ENCODE peak calls at places on chromosomes 3 and 15, in five cellular contexts. Q is stromal cell of bone marrow, K is PC-3, L is germinal center, S is stomach. W is an unnamed sample.

GRCh38 chr3:24046214-24046613 is 101.1 kb downstream of the NR1D2 start:
- DNase-seq in K (no peak), S (no peak), L (no peak), Q (no peak), W (no peak)

GRCh38 chr3:43505351-43505750 is 116.5 kb downstream of the ANO10 start:
- DNase-seq in S (no peak), L (no peak), K (peak; percentile 7), Q (no peak), W (peak; percentile 82)

GRCh38 chr3:128425142-128425845 is 41.4 kb downstream of the DNAJB8 start:
- DNase-seq in S (no peak), L (no peak), Q (no peak), K (no peak), W (no peak)

GRCh38 chr3:54895613-54896012 is 32.2 kb downstream of the LRTM1 start:
- DNase-seq in K (no peak), Q (no peak), S (no peak), L (no peak), W (no peak)

GRCh38 chr3:105944281-105944680 is 75.5 kb upstream of the CBLB start:
- DNase-seq in K (peak; percentile 49), L (no peak), S (no peak), Q (no peak), W (peak; percentile 72)

GRCh38 chr3:155890671-155891190 is 20.3 kb downstream of the GMPS start:
- DNase-seq in L (no peak), K (peak; percentile 14), Q (peak; percentile 35), S (no peak), W (peak; percentile 61)

GRCh38 chr3:46867550-46867898 is 4.3 kb upstream of the MYL3 start:
- DNase-seq in S (peak; percentile 87), Q (peak; percentile 30), K (no peak), L (no peak), W (peak; percentile 63)

GRCh38 chr3:157174265-157174615 is 14.3 kb upstream of the CCNL1 start:
- DNase-seq in L (no peak), K (no peak), Q (no peak), S (no peak), W (peak; percentile 61)

GRCh38 chr15:81288616-81289015 is 35.3 kb downstream of the STARD5 start:
- DNase-seq in K (no peak), Q (no peak), L (no peak), S (no peak), W (no peak)

GRCh38 chr3:12809435-12809834 is 13.0 kb downstream of the CAND2 start:
- DNase-seq in K (no peak), L (no peak), Q (no peak), S (no peak), W (no peak)

GRCh38 chr3:100993309-100993708 is at the start of gene ABI3BP:
- DNase-seq in K (peak; percentile 84), Q (peak; percentile 89), L (no peak), S (peak; percentile 49), W (peak; percentile 95)

GRCh38 chr15:64701482-64701881 is 73.9 kb downstream of the RBPMS2 start:
- DNase-seq in K (no peak), S (no peak), L (no peak), Q (no peak), W (no peak)

GRCh38 chr3:65484964-65485363 is 553.8 kb downstream of the MAGI1 start:
- DNase-seq in S (no peak), L (no peak), Q (no peak), K (peak; percentile 70), W (peak; percentile 10)

GRCh38 chr3:131356006-131356405 is 25.6 kb upstream of the NUDT16 start:
- DNase-seq in Q (no peak), K (peak; percentile 49), L (no peak), S (no peak), W (peak; percentile 67)

GRCh38 chr3:61841111-61841845 is 279.9 kb downstream of the PTPRG start:
- DNase-seq in K (no peak), L (no peak), Q (peak; percentile 63), S (no peak), W (peak; percentile 20)

GRCh38 chr3:78641703-78642102 is 1126.1 kb downstream of the ROBO1 start:
- DNase-seq in K (no peak), S (no peak), L (no peak), Q (no peak), W (no peak)

GRCh38 chr15:48021336-48022086 is 99.3 kb upstream of the SLC24A5 start:
- DNase-seq in K (peak; percentile 9), S (no peak), L (no peak), Q (no peak), W (peak; percentile 4)

W was measured in GM23248.